ENCODE peak calls at places on chromosomes 16 and 17, in four cellular contexts. E is SJSA1, Q is AML-193, A is B cell. Y is an unnamed sample.

GRCh38 chr17:20105539-20106291 is 96.6 kb downstream of the SPECC1 start:
- DNase-seq in E (no peak), Q (no peak), A (no peak), Y (no peak)

GRCh38 chr16:4924593-4925378 is 12.2 kb downstream of the PPL start:
- DNase-seq in E (no peak), Q (no peak), A (no peak), Y (peak)

GRCh38 chr17:57785032-57785431 is 39.9 kb upstream of the CCDC182 start:
- DNase-seq in E (no peak), Q (no peak), A (no peak), Y (no peak)

GRCh38 chr16:54926166-54926838 is 4.4 kb upstream of the IRX5 start:
- DNase-seq in E (peak), Q (peak), A (no peak), Y (no peak)

GRCh38 chr17:8894673-8895578 is 27.5 kb upstream of the PIK3R6 start:
- DNase-seq in E (peak), Q (peak), A (peak), Y (peak)

GRCh38 chr16:51636913-51637743 is 486.1 kb upstream of the SALL1 start:
- DNase-seq in E (no peak), Q (no peak), A (no peak), Y (no peak)

GRCh38 chr17:55641559-55642160 is 81.0 kb downstream of the TMEM100 start:
- DNase-seq in E (peak), Q (peak), A (peak), Y (peak)

GRCh38 chr16:29990033-29990432 is 5.4 kb downstream of the HIRIP3 start:
- DNase-seq in E (no peak), Q (no peak), A (no peak), Y (no peak)

GRCh38 chr16:4402439-4403132 is 13.8 kb downstream of the CORO7 start:
- DNase-seq in E (peak), Q (peak), A (peak), Y (peak)

GRCh38 chr17:44921122-44921882 is 6.0 kb upstream of the GFAP start:
- DNase-seq in E (no peak), Q (no peak), A (no peak), Y (no peak)

GRCh38 chr17:1519678-1520077 is 3.3 kb upstream of the INPP5K start:
- DNase-seq in E (no peak), Q (no peak), A (no peak), Y (no peak)

GRCh38 chr17:72822358-72823023 is 270.0 kb downstream of the SLC39A11 start:
- DNase-seq in E (no peak), Q (no peak), A (no peak), Y (peak)